ENCODE peak calls at places on chromosomes 13 and 19, in eight cellular contexts. I, M, N, Z, G, F, E and K are unnamed samples.

GRCh38 chr19:39502640-39503417 is 4.1 kb downstream of the DLL3 start:
- DNase-seq in M (peak; percentile 79), F (no peak), E (peak; percentile 73), G (no peak), N (peak; percentile 25), Z (no peak), I (peak; percentile 86), K (no peak)

GRCh38 chr13:21043898-21044297 is 17.5 kb downstream of the LATS2 start:
- DNase-seq in M (no peak), G (no peak), E (peak; percentile 91), F (no peak), I (no peak), Z (no peak), N (no peak), K (no peak)

GRCh38 chr13:49602005-49602404 is 16.6 kb upstream of the RCBTB1 start:
- DNase-seq in F (no peak), E (no peak), I (no peak), N (no peak), G (no peak), Z (no peak), M (no peak), K (no peak)

GRCh38 chr19:29098863-29099481 is 114.0 kb downstream of the UQCRFS1 start:
- DNase-seq in F (peak; percentile 11), N (no peak), I (no peak), M (peak; percentile 74), G (no peak), Z (no peak), E (peak; percentile 4), K (no peak)

GRCh38 chr13:109465151-109465550 is 321.2 kb downstream of the IRS2 start:
- DNase-seq in F (no peak), E (peak; percentile 5), N (no peak), Z (no peak), G (no peak), M (no peak), I (no peak), K (no peak)

GRCh38 chr19:13160557-13160956 is 10.3 kb downstream of the IER2 start:
- DNase-seq in E (no peak), F (no peak), Z (no peak), M (no peak), G (no peak), N (no peak), I (no peak), K (no peak)

GRCh38 chr13:97279913-97280312 is 57.8 kb downstream of the MBNL2 start:
- DNase-seq in G (no peak), F (no peak), N (no peak), E (peak; percentile 68), I (no peak), M (no peak), Z (no peak), K (no peak)

GRCh38 chr13:46858776-46859175 is 38.1 kb downstream of the HTR2A start:
- DNase-seq in I (no peak), E (no peak), Z (no peak), M (no peak), F (no peak), N (no peak), G (no peak), K (no peak)

GRCh38 chr19:19137556-19138109 is 645 bp downstream of the TMEM161A start:
- DNase-seq in N (no peak), E (peak; percentile 12), M (no peak), I (peak; percentile 25), F (no peak), Z (no peak), G (no peak), K (peak; percentile 23)

GRCh38 chr13:66534561-66534960 is 695.6 kb downstream of the PCDH9 start:
- DNase-seq in E (peak; percentile 72), Z (no peak), G (no peak), M (no peak), I (no peak), N (no peak), F (no peak), K (no peak)